ENCODE peak calls at places on chromosomes 3 and 15, in seven cellular contexts. S is prostate gland, I is GM12878, M is K562, X is GM23338, C is SK-N-SH, U is transverse colon. K is an unnamed sample.
A peak's percentile ranks its signal among the peaks of the same experiment; 100 is the strongest.

GRCh38 chr15:95087253-95087609 is 855.9 kb downstream of the MCTP2 start:
- DNase-seq in S (no peak), I (no peak), M (no peak), X (no peak), C (no peak), U (no peak), K (no peak)

GRCh38 chr3:155682437-155682836 is 62.4 kb downstream of the PLCH1 start:
- DNase-seq in S (no peak), I (no peak), M (no peak), X (no peak), C (no peak), U (no peak), K (no peak)

GRCh38 chr15:97892167-97892938 is 68.2 kb upstream of the ARRDC4 start:
- DNase-seq in S (no peak), I (no peak), M (no peak), X (no peak), C (no peak), U (no peak), K (no peak)

GRCh38 chr3:11356269-11356668 is 84.1 kb downstream of the ATG7 start:
- DNase-seq in S (no peak), I (no peak), M (no peak), X (no peak), C (no peak), U (no peak), K (no peak)

GRCh38 chr3:160808838-160809237 is 52.8 kb downstream of the PPM1L start:
- DNase-seq in S (no peak), I (no peak), M (no peak), X (no peak), C (no peak), U (no peak), K (no peak)

GRCh38 chr3:157127831-157128767 is 31.8 kb downstream of the CCNL1 start:
- DNase-seq in S (no peak), I (no peak), M (peak; percentile 27), X (no peak), C (no peak), U (no peak), K (no peak)

GRCh38 chr15:88604972-88605506 is 16.1 kb upstream of the AEN start:
- DNase-seq in S (no peak), I (no peak), M (no peak), X (peak; percentile 52), C (peak; percentile 70), U (no peak), K (no peak)

GRCh38 chr15:63588826-63589225 is 8.4 kb upstream of the FBXL22 start:
- DNase-seq in S (no peak), I (no peak), M (no peak), X (no peak), C (no peak), U (no peak), K (no peak)

GRCh38 chr3:195583831-195584542 is at the start of gene APOD:
- DNase-seq in S (peak; percentile 57), I (no peak), M (peak; percentile 49), X (no peak), C (no peak), U (peak; percentile 49), K (no peak)

GRCh38 chr3:101913173-101913572 is 63.9 kb downstream of the NFKBIZ start:
- DNase-seq in S (no peak), I (no peak), M (no peak), X (no peak), C (no peak), U (no peak), K (no peak)

GRCh38 chr3:42853056-42853455 is 22.6 kb downstream of the CYP8B1 start:
- DNase-seq in S (no peak), I (no peak), M (no peak), X (no peak), C (no peak), U (no peak), K (no peak)

GRCh38 chr3:38649500-38650247 is at the start of gene SCN5A:
- DNase-seq in S (peak; percentile 32), I (no peak), M (peak; percentile 99), X (peak; percentile 73), C (peak; percentile 94), U (peak; percentile 50), K (peak; percentile 69)

GRCh38 chr15:49428392-49429095 is 5.5 kb downstream of the FGF7 start:
- DNase-seq in S (no peak), I (no peak), M (no peak), X (no peak), C (no peak), U (no peak), K (no peak)

GRCh38 chr15:79872358-79873017 is 24.3 kb downstream of the MTHFS start:
- DNase-seq in S (no peak), I (no peak), M (no peak), X (peak; percentile 28), C (no peak), U (no peak), K (no peak)

GRCh38 chr3:146817705-146818104 is 212.6 kb upstream of the PLSCR5 start:
- DNase-seq in S (no peak), I (no peak), M (no peak), X (peak; percentile 42), C (no peak), U (no peak), K (no peak)

GRCh38 chr3:108394016-108394415 is 97.7 kb downstream of the HHLA2 start:
- DNase-seq in S (no peak), I (no peak), M (no peak), X (no peak), C (no peak), U (no peak), K (no peak)

GRCh38 chr15:66294932-66295235 is 1.5 kb downstream of the DIS3L start:
- DNase-seq in S (no peak), I (no peak), M (no peak), X (no peak), C (no peak), U (no peak), K (no peak)

GRCh38 chr15:84953726-84954125 is 27.9 kb upstream of the PDE8A start:
- DNase-seq in S (no peak), I (no peak), M (no peak), X (no peak), C (no peak), U (no peak), K (no peak)

GRCh38 chr3:136311971-136312370 is 61.8 kb downstream of the PCCB start:
- DNase-seq in S (no peak), I (no peak), M (no peak), X (no peak), C (no peak), U (no peak), K (no peak)

GRCh38 chr3:60431599-60431958 is 819.7 kb downstream of the FHIT start:
- DNase-seq in S (no peak), I (no peak), M (peak; percentile 6), X (peak; percentile 78), C (no peak), U (no peak), K (no peak)

GRCh38 chr3:126982125-126982521 is 792 bp upstream of the PLXNA1 start:
- DNase-seq in S (no peak), I (peak; percentile 38), M (peak; percentile 46), X (peak; percentile 58), C (no peak), U (peak; percentile 39), K (no peak)

GRCh38 chr3:127702151-127702578 is 29.4 kb downstream of the ABTB1 start:
- DNase-seq in S (no peak), I (no peak), M (peak; percentile 48), X (no peak), C (no peak), U (no peak), K (no peak)

GRCh38 chr3:1103525-1103924 is 10.7 kb downstream of the CNTN6 start:
- DNase-seq in S (no peak), I (no peak), M (no peak), X (peak; percentile 22), C (no peak), U (no peak), K (no peak)

GRCh38 chr3:10600159-10601125 is 95.1 kb upstream of the ATP2B2 start:
- DNase-seq in S (no peak), I (no peak), M (no peak), X (no peak), C (peak; percentile 83), U (no peak), K (no peak)

GRCh38 chr3:10357592-10358308 is 36.8 kb upstream of the SEC13 start:
- DNase-seq in S (no peak), I (peak; percentile 15), M (no peak), X (no peak), C (no peak), U (no peak), K (no peak)

GRCh38 chr15:69501456-69501855 is 48.8 kb downstream of the RPLP1 start:
- DNase-seq in S (no peak), I (no peak), M (no peak), X (no peak), C (no peak), U (no peak), K (no peak)
- TF ChIP-seq POLR2AphosphoS5 in S (no peak), I (no peak), M (no peak), X (no peak), C (no peak), U (no peak), K (no peak)

GRCh38 chr3:133980550-133980949 is 49.2 kb downstream of the SLCO2A1 start:
- DNase-seq in S (no peak), I (no peak), M (no peak), X (no peak), C (no peak), U (no peak), K (no peak)
- TF ChIP-seq POLR2AphosphoS5 in S (no peak), I (no peak), M (no peak), X (no peak), C (no peak), U (no peak), K (no peak)

GRCh38 chr3:192352142-192352541 is 375.2 kb downstream of the FGF12 start:
- DNase-seq in S (no peak), I (no peak), M (no peak), X (no peak), C (no peak), U (no peak), K (no peak)

GRCh38 chr3:192354687-192355086 is 372.7 kb downstream of the FGF12 start:
- DNase-seq in S (no peak), I (no peak), M (no peak), X (no peak), C (no peak), U (no peak), K (no peak)
- TF ChIP-seq POLR2AphosphoS5 in S (no peak), I (no peak), M (no peak), X (no peak), C (no peak), U (no peak), K (no peak)

GRCh38 chr3:37071921-37072320 is 78.6 kb downstream of the MLH1 start:
- DNase-seq in S (no peak), I (no peak), M (no peak), X (no peak), C (no peak), U (no peak), K (no peak)

GRCh38 chr3:37074178-37074577 is 80.9 kb downstream of the MLH1 start:
- DNase-seq in S (no peak), I (no peak), M (no peak), X (no peak), C (no peak), U (no peak), K (no peak)

GRCh38 chr3:37075955-37076354 is 82.6 kb downstream of the MLH1 start:
- DNase-seq in S (no peak), I (no peak), M (no peak), X (no peak), C (no peak), U (no peak), K (no peak)

GRCh38 chr3:37068031-37068430 is 74.7 kb downstream of the MLH1 start:
- DNase-seq in S (no peak), I (no peak), M (no peak), X (no peak), C (no peak), U (no peak), K (no peak)

GRCh38 chr3:37072892-37073291 is 79.6 kb downstream of the MLH1 start:
- DNase-seq in S (peak; percentile 84), I (no peak), M (no peak), X (no peak), C (no peak), U (peak; percentile 32), K (no peak)
- TF ChIP-seq POLR2AphosphoS5 in S (peak; percentile 82), I (no peak), M (no peak), X (no peak), C (no peak), U (no peak), K (no peak)

K was measured in GM12891.